ENCODE peak calls at places on chromosomes 5 and 9, in six cellular contexts. A is CD4-positive, alpha-beta T cell; Z is effector memory CD4-positive, alpha-beta T cell; D is mammary epithelial cell; I is ovary; K is NT2/D1. M is an unnamed sample. For H3K9me3, the result is how much of the 10 kb centered on the place peaks cover.

GRCh38 chr9:4902135-4902475 is 83.0 kb upstream of the JAK2 start:
- DNase-seq in A (no peak), I (no peak), D (no peak), Z (no peak), K (no peak), M (no peak)

GRCh38 chr9:129886226-129887174 is 51.2 kb downstream of the USP20 start:
- DNase-seq in K (no peak), D (no peak), I (no peak), Z (peak), A (peak), M (peak)

GRCh38 chr5:84411832-84412605 is 27.3 kb upstream of the EDIL3 start:
- DNase-seq in I (no peak), A (no peak), Z (no peak), K (no peak), D (peak), M (no peak)

GRCh38 chr9:4788703-4789102 is 4.0 kb upstream of the RCL1 start:
- DNase-seq in K (no peak), I (no peak), A (no peak), Z (no peak), D (peak), M (no peak)

GRCh38 chr5:92332039-92332438 is 948.9 kb upstream of the ARRDC3 start:
- DNase-seq in A (no peak), Z (no peak), K (no peak), I (no peak), D (peak), M (no peak)

GRCh38 chr5:59138509-59138908 is 555.6 kb downstream of the RAB3C start:
- DNase-seq in A (no peak), Z (no peak), K (no peak), I (no peak), D (no peak), M (no peak)

GRCh38 chr5:32193591-32193990 is 19.5 kb upstream of the GOLPH3 start:
- DNase-seq in D (peak), I (peak), A (no peak), K (no peak), Z (no peak), M (no peak)

GRCh38 chr9:6330958-6331634 is 2.9 kb downstream of the TPD52L3 start:
- DNase-seq in D (no peak), I (no peak), K (no peak), Z (no peak), A (no peak), M (no peak)

GRCh38 chr5:109450129-109450877 is 40.5 kb upstream of the PJA2 start:
- DNase-seq in K (no peak), Z (no peak), A (no peak), D (no peak), I (no peak), M (no peak)

GRCh38 chr9:98944130-98945074 is 695 bp downstream of the COL15A1 start:
- DNase-seq in Z (no peak), I (peak), A (no peak), D (peak), K (no peak), M (no peak)

GRCh38 chr5:111226556-111226955 is 2.4 kb downstream of the CAMK4 start:
- DNase-seq in I (no peak), A (no peak), Z (no peak), D (no peak), K (no peak), M (no peak)

GRCh38 chr5:140039561-140039960 is 3.5 kb downstream of the NRG2 start:
- DNase-seq in K (no peak), D (peak), A (no peak), Z (no peak), I (no peak), M (no peak)

GRCh38 chr9:129027685-129028191 is 393 bp downstream of the SH3GLB2 start:
- DNase-seq in A (peak), K (peak), D (peak), Z (no peak), I (peak), M (no peak)

GRCh38 chr5:643811-644271 is 31.7 kb downstream of the CEP72 start:
- DNase-seq in I (no peak), A (no peak), K (no peak), D (no peak), Z (no peak), M (no peak)

GRCh38 chr5:39217365-39218281 is 1.7 kb downstream of the FYB1 start:
- DNase-seq in A (peak), D (peak), K (peak), I (peak), Z (peak), M (peak)

DNA sequence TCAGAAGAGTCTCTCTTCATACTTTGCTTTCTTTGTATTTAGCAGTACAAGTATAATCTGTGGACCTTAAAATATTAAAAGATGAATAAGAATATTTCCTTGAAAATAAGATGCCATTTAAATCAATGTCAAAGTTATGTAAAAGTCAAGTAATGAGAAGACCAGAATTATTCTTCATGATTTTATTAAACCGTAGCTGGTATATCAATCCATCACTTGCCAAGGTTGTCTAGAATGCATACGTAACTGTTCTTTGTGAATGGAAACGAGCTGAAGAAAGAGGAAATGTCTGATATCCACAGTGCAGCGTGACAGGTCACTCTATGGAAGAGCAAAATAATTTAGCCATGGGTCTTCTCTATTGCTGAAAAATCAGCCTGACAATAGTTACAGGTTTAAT is 488.7 kb upstream of the CCNG1 start:
- DNase-seq in K (no peak), A (no peak), I (no peak), D (no peak), Z (no peak), M (no peak)
- H3K9me3 ChIP-seq in K (under half), A (under half), I (under half), D (under half), Z (under half), M (under half)

GRCh38 chr5:179122411-179123108 is 62.4 kb downstream of the ZNF354C start:
- DNase-seq in Z (no peak), I (no peak), K (no peak), A (no peak), D (no peak), M (no peak)

GRCh38 chr5:179120951-179121666 is 60.9 kb downstream of the ZNF354C start:
- DNase-seq in Z (no peak), A (no peak), I (no peak), K (no peak), D (no peak), M (no peak)

GRCh38 chr5:179120421-179120861 is 60.3 kb downstream of the ZNF354C start:
- DNase-seq in K (no peak), Z (no peak), D (no peak), I (no peak), A (no peak), M (no peak)

GRCh38 chr5:179123109-179123426 is 62.9 kb downstream of the ZNF354C start:
- DNase-seq in K (no peak), Z (no peak), D (no peak), I (no peak), A (no peak), M (no peak)

DNA sequence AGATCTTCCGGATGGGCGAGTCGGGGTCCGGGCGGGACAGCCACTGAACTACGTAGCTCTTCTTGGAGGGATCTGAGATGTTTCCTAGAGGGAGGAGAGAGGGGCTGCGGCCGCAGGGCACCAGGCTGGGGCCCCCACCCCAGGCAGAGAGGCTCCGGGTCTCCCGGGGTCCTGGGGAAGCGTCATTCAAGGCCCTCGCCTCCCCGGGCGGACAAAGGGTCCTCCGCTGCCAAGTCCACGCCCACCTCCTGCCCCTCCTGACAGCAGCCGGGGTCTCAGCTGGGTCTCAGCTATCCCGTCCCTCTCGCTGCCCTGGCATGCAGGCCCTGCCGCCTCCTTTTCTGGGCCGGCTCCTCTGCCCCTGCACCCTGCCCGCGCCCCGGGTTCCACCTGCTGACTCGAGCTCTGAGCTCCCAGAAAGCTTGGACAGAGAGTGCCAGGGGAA is 61.5 kb downstream of the ZNF354C start:
- DNase-seq in K (no peak), D (no peak), A (no peak), Z (no peak), I (no peak), M (no peak)
- H3K9me3 ChIP-seq in K (under half), D (half or more), A (under half), Z (under half), I (under half), M (under half)

GRCh38 chr9:122418016-122418415 is 47.2 kb downstream of the PTGS1 start:
- DNase-seq in Z (no peak), A (no peak), D (no peak), I (no peak), K (no peak), M (no peak)
- H3K9me3 ChIP-seq in Z (under half), A (under half), D (under half), I (under half), K (half or more), M (under half)

GRCh38 chr9:65404232-65405006 is 119.4 kb upstream of the FOXD4L5 start:
- DNase-seq in D (no peak), I (no peak), K (no peak), Z (no peak), A (no peak), M (no peak)

GRCh38 chr9:65403721-65404120 is 118.7 kb upstream of the FOXD4L5 start:
- DNase-seq in A (no peak), K (no peak), Z (no peak), I (no peak), D (no peak), M (no peak)

GRCh38 chr9:65405253-65405652 is 120.2 kb upstream of the FOXD4L5 start:
- DNase-seq in D (no peak), A (no peak), K (no peak), Z (no peak), I (no peak), M (no peak)

GRCh38 chr9:65400886-65401285 is 115.9 kb upstream of the FOXD4L5 start:
- DNase-seq in D (no peak), Z (no peak), K (no peak), I (no peak), A (no peak), M (no peak)
- H3K9me3 ChIP-seq in D (under half), Z (under half), K (under half), I (under half), A (under half), M (under half)

GRCh38 chr5:158599132-158599531 is 500.6 kb downstream of the EBF1 start:
- DNase-seq in K (no peak), A (no peak), D (no peak), I (no peak), Z (no peak), M (no peak)
- H3K9me3 ChIP-seq in K (under half), A (under half), D (under half), I (under half), Z (under half), M (under half)

GRCh38 chr5:16642896-16643295 is 26.1 kb upstream of the RETREG1 start:
- DNase-seq in I (no peak), D (no peak), A (no peak), K (no peak), Z (no peak), M (no peak)

GRCh38 chr5:16639206-16639605 is 22.4 kb upstream of the RETREG1 start:
- DNase-seq in A (no peak), D (no peak), Z (no peak), K (no peak), I (no peak), M (no peak)

DNA sequence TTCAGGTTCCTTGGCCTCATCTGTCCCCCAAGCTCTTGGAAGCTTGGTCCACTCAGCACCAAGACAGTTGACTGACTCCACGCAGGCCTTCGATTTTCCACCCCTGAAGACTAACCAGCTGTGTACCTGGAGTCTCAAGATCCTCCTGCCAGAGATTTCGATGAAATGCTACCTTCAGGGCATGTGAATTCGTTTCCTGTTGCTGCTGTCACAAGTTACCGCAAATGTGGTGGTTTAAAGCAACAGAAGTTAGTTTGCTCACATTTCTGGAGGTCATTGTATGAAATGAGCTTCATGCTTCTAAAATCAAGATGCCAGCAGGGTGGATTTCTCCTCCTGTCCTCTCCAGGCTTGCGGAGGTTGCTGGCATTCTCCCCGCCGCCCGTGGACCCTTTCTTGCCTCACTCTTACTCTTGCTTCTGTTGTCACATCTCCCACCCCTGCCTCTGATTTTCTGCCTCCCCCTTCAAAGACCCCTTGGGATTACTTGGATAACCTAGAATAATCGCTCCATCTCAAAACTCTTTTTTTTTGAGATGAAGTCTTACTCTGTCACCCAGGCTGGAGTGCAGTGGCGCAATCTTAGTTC is 27.6 kb upstream of the RETREG1 start:
- DNase-seq in D (no peak), I (no peak), Z (no peak), K (no peak), A (no peak), M (no peak)
- H3K9me3 ChIP-seq in D (under half), I (under half), Z (under half), K (under half), A (under half), M (under half)

M was measured in T-helper 17 cell.